ENCODE peak calls at places on chromosome 4, in six cellular contexts. One of them, this sample, is unnamed.

GRCh38 chr4:186485621-186486062 is 69.7 kb downstream of the MTNR1A start:
- DNase-seq in GM12892: no peak
- DNase-seq in GM12878: no peak
- DNase-seq in HepG2: no peak
- DNase-seq in K562: no peak
- DNase-seq in H1: peak; percentile 53
- DNase-seq in this sample: no peak

GRCh38 chr4:61890321-61890720 is 690.2 kb downstream of the ADGRL3 start:
- DNase-seq in GM12892: no peak
- DNase-seq in GM12878: no peak
- DNase-seq in HepG2: no peak
- DNase-seq in K562: no peak
- DNase-seq in H1: no peak
- DNase-seq in this sample: no peak

GRCh38 chr4:86972997-86973396 is 38.2 kb downstream of the AFF1 start:
- DNase-seq in GM12892: no peak
- DNase-seq in GM12878: no peak
- DNase-seq in HepG2: peak; percentile 72
- DNase-seq in K562: no peak
- DNase-seq in H1: no peak
- DNase-seq in this sample: no peak

GRCh38 chr4:3344104-3344503 is 51.3 kb downstream of the RGS12 start:
- DNase-seq in GM12892: no peak
- DNase-seq in GM12878: no peak
- DNase-seq in HepG2: no peak
- DNase-seq in K562: no peak
- DNase-seq in H1: no peak
- DNase-seq in this sample: no peak

GRCh38 chr4:85488416-85488815 is 13.5 kb downstream of the ARHGAP24 start:
- DNase-seq in GM12892: no peak
- DNase-seq in GM12878: no peak
- DNase-seq in HepG2: no peak
- DNase-seq in K562: no peak
- DNase-seq in H1: no peak
- DNase-seq in this sample: no peak

GRCh38 chr4:126850286-126850685 is 782.5 kb upstream of the INTU start:
- DNase-seq in GM12892: no peak
- DNase-seq in GM12878: no peak
- DNase-seq in HepG2: no peak
- DNase-seq in K562: peak; percentile 75
- DNase-seq in H1: no peak
- DNase-seq in this sample: no peak

GRCh38 chr4:47221721-47222120 is 190.4 kb downstream of the GABRB1 start:
- DNase-seq in GM12892: no peak
- DNase-seq in GM12878: no peak
- DNase-seq in HepG2: no peak
- DNase-seq in K562: no peak
- DNase-seq in H1: no peak
- DNase-seq in this sample: no peak

GRCh38 chr4:89482248-89482647 is 174.6 kb upstream of the GPRIN3 start:
- DNase-seq in GM12892: no peak
- DNase-seq in GM12878: no peak
- DNase-seq in HepG2: peak; percentile 35
- DNase-seq in K562: peak; percentile 13
- DNase-seq in H1: no peak
- DNase-seq in this sample: no peak

GRCh38 chr4:137430171-137430570 is 102.1 kb downstream of the PCDH18 start:
- DNase-seq in GM12892: no peak
- DNase-seq in GM12878: no peak
- DNase-seq in HepG2: no peak
- DNase-seq in K562: no peak
- DNase-seq in H1: no peak
- DNase-seq in this sample: no peak

GRCh38 chr4:86302242-86302641 is 57.6 kb downstream of the MAPK10 start:
- DNase-seq in GM12892: no peak
- DNase-seq in GM12878: no peak
- DNase-seq in HepG2: peak; percentile 3
- DNase-seq in K562: no peak
- DNase-seq in H1: no peak
- DNase-seq in this sample: no peak

GRCh38 chr4:6561706-6562371 is 13.2 kb upstream of the MAN2B2 start:
- DNase-seq in GM12892: no peak
- DNase-seq in GM12878: no peak
- DNase-seq in HepG2: no peak
- DNase-seq in K562: no peak
- DNase-seq in H1: no peak
- DNase-seq in this sample: no peak

GRCh38 chr4:24105183-24106039 is 215.6 kb upstream of the PPARGC1A start:
- DNase-seq in GM12892: no peak
- DNase-seq in GM12878: no peak
- DNase-seq in HepG2: no peak
- DNase-seq in K562: no peak
- DNase-seq in H1: no peak
- DNase-seq in this sample: no peak

GRCh38 chr4:141609243-141609642 is 27.1 kb upstream of the IL15 start:
- DNase-seq in GM12892: no peak
- DNase-seq in GM12878: no peak
- DNase-seq in HepG2: no peak
- DNase-seq in K562: no peak
- DNase-seq in H1: no peak
- DNase-seq in this sample: no peak

GRCh38 chr4:186781032-186781917 is 57.6 kb upstream of the FAT1 start:
- DNase-seq in GM12892: no peak
- DNase-seq in GM12878: no peak
- DNase-seq in HepG2: peak; percentile 93
- DNase-seq in K562: no peak
- DNase-seq in H1: no peak
- DNase-seq in this sample: no peak

GRCh38 chr4:10582059-10582686 is 102.4 kb downstream of the CLNK start:
- DNase-seq in GM12892: no peak
- DNase-seq in GM12878: no peak
- DNase-seq in HepG2: peak; percentile 12
- DNase-seq in K562: peak; percentile 60
- DNase-seq in H1: no peak
- DNase-seq in this sample: no peak

GRCh38 chr4:48194986-48195773 is 61.1 kb upstream of the TXK start:
- DNase-seq in GM12892: no peak
- DNase-seq in GM12878: no peak
- DNase-seq in HepG2: no peak
- DNase-seq in K562: no peak
- DNase-seq in H1: no peak
- DNase-seq in this sample: no peak

GRCh38 chr4:3709846-3710441 is 56.2 kb upstream of the ADRA2C start:
- DNase-seq in GM12892: no peak
- DNase-seq in GM12878: no peak
- DNase-seq in HepG2: no peak
- DNase-seq in K562: no peak
- DNase-seq in H1: no peak
- DNase-seq in this sample: no peak

GRCh38 chr4:38387348-38387747 is 276.7 kb upstream of the KLF3 start:
- DNase-seq in GM12892: no peak
- DNase-seq in GM12878: no peak
- DNase-seq in HepG2: peak; percentile 50
- DNase-seq in K562: no peak
- DNase-seq in H1: no peak
- DNase-seq in this sample: no peak

GRCh38 chr4:183602444-183603102 is 56.4 kb downstream of the RWDD4 start:
- DNase-seq in GM12892: no peak
- DNase-seq in GM12878: no peak
- DNase-seq in HepG2: no peak
- DNase-seq in K562: no peak
- DNase-seq in H1: peak; percentile 55
- DNase-seq in this sample: no peak

GRCh38 chr4:1040344-1041146 is 29.1 kb downstream of the FGFRL1 start:
- DNase-seq in GM12892: no peak
- DNase-seq in GM12878: no peak
- DNase-seq in HepG2: no peak
- DNase-seq in K562: no peak
- DNase-seq in H1: no peak
- DNase-seq in this sample: no peak

DNA sequence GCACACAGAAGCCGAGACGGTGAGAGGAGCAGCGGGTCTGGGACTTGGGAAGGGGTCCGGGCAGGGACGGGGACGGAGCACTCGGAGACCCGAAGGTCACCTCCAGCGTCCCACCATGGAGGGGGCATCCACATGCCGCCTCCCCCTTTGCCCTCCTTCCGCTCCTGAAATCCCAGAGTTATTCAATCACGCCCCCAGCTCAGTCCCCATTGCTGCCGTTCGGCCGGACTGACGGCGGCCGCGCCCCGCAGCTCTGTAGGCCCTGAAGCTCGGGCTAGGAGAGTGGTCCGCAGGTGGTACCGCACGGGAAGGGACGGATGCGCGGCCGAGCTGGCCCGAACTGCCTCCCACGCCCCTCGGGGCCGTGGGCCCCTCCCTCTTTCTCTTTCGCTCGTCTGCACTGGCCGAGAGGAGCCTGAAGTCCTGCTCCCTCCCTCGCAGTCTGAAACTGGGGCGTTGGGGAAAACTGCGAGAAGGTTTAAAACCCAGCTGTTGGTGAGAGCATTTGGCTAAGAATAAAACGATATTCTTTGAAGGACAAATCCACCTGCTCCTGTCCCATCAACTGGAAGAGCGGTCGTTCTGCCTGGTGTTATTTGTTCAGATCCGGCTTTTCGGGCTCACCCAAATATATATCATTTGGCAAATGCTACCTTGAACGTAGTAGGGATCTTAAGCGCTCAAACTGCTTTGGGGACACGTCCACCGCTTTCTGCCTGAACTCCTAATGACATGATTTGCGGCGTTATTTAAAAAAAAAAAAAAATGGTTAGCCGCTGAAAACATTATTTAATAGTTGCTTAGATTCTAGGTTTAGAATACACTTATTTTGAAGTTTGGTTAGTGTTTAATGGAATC is 719 bp downstream of the USO1 start:
- DNase-seq in GM12892: peak; percentile 67
- DNase-seq in GM12878: peak; percentile 41
- DNase-seq in HepG2: peak; percentile 69
- DNase-seq in K562: peak; percentile 75
- DNase-seq in H1: peak; percentile 69
- DNase-seq in this sample: peak; percentile 55
- TF ChIP-seq POLR2A in GM12892: no peak
- TF ChIP-seq POLR2A in GM12878: peak; percentile 84
- TF ChIP-seq POLR2A in HepG2: peak; percentile 65
- TF ChIP-seq POLR2A in K562: peak; percentile 72
- TF ChIP-seq POLR2A in H1: no peak
- TF ChIP-seq POLR2A in this sample: peak; percentile 22

DNA sequence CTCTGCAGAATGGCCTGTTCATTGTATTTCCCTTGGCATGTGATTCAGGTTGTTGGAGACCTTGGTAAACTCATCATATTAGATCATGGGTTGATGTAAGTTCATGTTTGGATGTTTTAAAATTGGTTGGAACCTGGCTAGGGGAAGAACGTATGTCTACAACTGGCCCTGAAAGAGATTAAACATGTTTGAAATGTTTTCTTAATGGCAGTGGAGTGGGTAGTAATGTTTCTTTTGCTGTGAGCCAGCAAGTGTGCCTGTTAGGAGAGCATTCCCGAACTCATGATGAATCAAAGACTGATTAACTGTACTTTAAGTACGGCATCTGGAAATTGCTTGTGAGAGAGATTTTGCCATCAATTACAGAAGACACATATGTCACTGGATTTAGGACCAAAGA is 44.5 kb upstream of the SLC4A4 start:
- DNase-seq in GM12892: no peak
- DNase-seq in GM12878: no peak
- DNase-seq in HepG2: no peak
- DNase-seq in K562: no peak
- DNase-seq in H1: no peak
- DNase-seq in this sample: no peak
- TF ChIP-seq TAF1 in GM12892: no peak
- TF ChIP-seq TAF1 in GM12878: no peak
- TF ChIP-seq TAF1 in HepG2: no peak
- TF ChIP-seq TAF1 in K562: no peak
- TF ChIP-seq TAF1 in H1: no peak
- TF ChIP-seq TAF1 in this sample: no peak

GRCh38 chr4:173509031-173510001 is 20.7 kb downstream of the HAND2 start:
- DNase-seq in GM12892: no peak
- DNase-seq in GM12878: no peak
- DNase-seq in HepG2: no peak
- DNase-seq in K562: no peak
- DNase-seq in H1: peak; percentile 65
- DNase-seq in this sample: no peak
- TF ChIP-seq POLR2A in GM12892: no peak
- TF ChIP-seq POLR2A in GM12878: no peak
- TF ChIP-seq POLR2A in HepG2: no peak
- TF ChIP-seq POLR2A in K562: no peak
- TF ChIP-seq POLR2A in H1: no peak
- TF ChIP-seq POLR2A in this sample: no peak

GRCh38 chr4:120557372-120557771 is 365.2 kb downstream of the PRDM5 start:
- DNase-seq in GM12892: no peak
- DNase-seq in GM12878: no peak
- DNase-seq in HepG2: no peak
- DNase-seq in K562: no peak
- DNase-seq in H1: no peak
- DNase-seq in this sample: no peak
- TF ChIP-seq TAF1 in GM12892: no peak
- TF ChIP-seq TAF1 in GM12878: no peak
- TF ChIP-seq TAF1 in HepG2: no peak
- TF ChIP-seq TAF1 in K562: no peak
- TF ChIP-seq TAF1 in H1: no peak
- TF ChIP-seq TAF1 in this sample: no peak

DNA sequence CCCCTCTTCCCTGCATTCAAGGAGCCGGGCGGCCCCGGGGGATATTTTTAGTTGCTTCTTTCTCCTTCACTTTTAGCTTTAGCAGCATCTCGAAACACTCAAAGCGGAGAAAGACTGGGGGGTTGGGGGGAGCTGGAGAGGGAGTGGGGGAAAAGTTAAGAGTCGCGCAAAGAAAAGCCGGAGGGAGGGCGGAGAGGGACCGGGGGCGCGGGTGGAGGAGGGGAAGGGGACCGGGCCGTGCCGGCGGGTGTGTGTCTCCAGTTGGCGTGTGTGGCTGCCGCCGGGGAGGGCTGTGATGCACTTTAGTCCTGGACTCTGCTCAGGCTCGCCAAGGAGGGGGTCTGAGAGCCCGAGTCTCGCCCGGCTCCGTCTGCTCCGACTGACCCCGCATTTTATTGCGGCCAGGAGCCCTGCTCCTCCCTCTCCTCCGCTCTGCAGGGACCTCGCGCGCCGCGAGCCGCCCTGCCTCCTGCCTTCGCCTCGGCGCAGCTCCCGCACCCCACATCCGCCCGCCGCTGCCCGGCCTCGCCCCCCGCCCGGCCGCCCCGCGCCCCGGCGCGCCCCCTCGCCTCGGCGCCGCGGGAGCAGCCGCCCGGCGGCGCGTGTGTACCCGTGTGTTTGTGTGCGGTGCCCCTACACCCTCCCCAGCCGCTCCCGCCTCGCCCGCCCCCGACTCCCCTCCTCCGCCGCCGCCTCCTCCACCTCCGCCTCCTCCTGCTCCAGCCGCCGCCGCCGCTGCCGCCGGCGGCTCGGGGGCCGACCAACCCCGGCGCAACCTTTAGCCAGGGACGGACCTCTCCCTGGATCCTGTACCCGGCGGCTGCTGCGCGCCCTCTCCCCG is 1.4 kb downstream of the ZNF827 start:
- DNase-seq in GM12892: peak; percentile 41
- DNase-seq in GM12878: no peak
- DNase-seq in HepG2: no peak
- DNase-seq in K562: peak; percentile 25
- DNase-seq in H1: peak; percentile 74
- DNase-seq in this sample: peak; percentile 40
- TF ChIP-seq POLR2A in GM12892: peak; percentile 35
- TF ChIP-seq POLR2A in GM12878: peak; percentile 63
- TF ChIP-seq POLR2A in HepG2: no peak
- TF ChIP-seq POLR2A in K562: no peak
- TF ChIP-seq POLR2A in H1: no peak
- TF ChIP-seq POLR2A in this sample: peak; percentile 40